ENCODE peak calls at places on chromosomes 5 and 9, in nine cellular contexts. One of them, this sample, is unnamed.

GRCh38 chr5:132807163-132807838 is 5.8 kb upstream of the SOWAHA start:
- DNase-seq in activated naive CD8-positive, alpha-beta T cell treated with anti-CD3 and anti-CD28 coated beads, Interleukin-2, amount 50 U/mL, for 24 hours: no peak
- DNase-seq in kidney: no peak
- DNase-seq in brain microvascular endothelial cell: no peak
- DNase-seq in GM12891: no peak
- DNase-seq in RKO: no peak
- DNase-seq in amniotic epithelial cell: no peak
- DNase-seq in DMS 273 treated with DMSO at 0.1 percent for 48 hours: no peak
- DNase-seq in nephron progenitor cell: peak
- DNase-seq in this sample: no peak

GRCh38 chr9:129626944-129627297 is 958 bp downstream of the NTMT1 start:
- DNase-seq in amniotic epithelial cell: peak
- DNase-seq in GM12891: no peak
- DNase-seq in activated naive CD8-positive, alpha-beta T cell treated with anti-CD3 and anti-CD28 coated beads, Interleukin-2, amount 50 U/mL, for 24 hours: no peak
- DNase-seq in brain microvascular endothelial cell: peak
- DNase-seq in RKO: peak
- DNase-seq in kidney: no peak
- DNase-seq in DMS 273 treated with DMSO at 0.1 percent for 48 hours: no peak
- DNase-seq in nephron progenitor cell: no peak
- DNase-seq in this sample: no peak

GRCh38 chr5:139903805-139904565 is 108.4 kb downstream of the PSD2 start:
- DNase-seq in amniotic epithelial cell: no peak
- DNase-seq in DMS 273 treated with DMSO at 0.1 percent for 48 hours: no peak
- DNase-seq in brain microvascular endothelial cell: no peak
- DNase-seq in nephron progenitor cell: peak
- DNase-seq in activated naive CD8-positive, alpha-beta T cell treated with anti-CD3 and anti-CD28 coated beads, Interleukin-2, amount 50 U/mL, for 24 hours: peak
- DNase-seq in kidney: no peak
- DNase-seq in GM12891: peak
- DNase-seq in RKO: no peak
- DNase-seq in this sample: no peak

GRCh38 chr5:61082516-61083280 is 79.6 kb downstream of the SMIM15 start:
- DNase-seq in kidney: no peak
- DNase-seq in GM12891: no peak
- DNase-seq in activated naive CD8-positive, alpha-beta T cell treated with anti-CD3 and anti-CD28 coated beads, Interleukin-2, amount 50 U/mL, for 24 hours: no peak
- DNase-seq in RKO: peak
- DNase-seq in amniotic epithelial cell: peak
- DNase-seq in nephron progenitor cell: no peak
- DNase-seq in DMS 273 treated with DMSO at 0.1 percent for 48 hours: no peak
- DNase-seq in brain microvascular endothelial cell: no peak
- DNase-seq in this sample: no peak

GRCh38 chr9:92988215-92988731 is 41.0 kb downstream of the FGD3 start:
- DNase-seq in GM12891: no peak
- DNase-seq in nephron progenitor cell: no peak
- DNase-seq in RKO: no peak
- DNase-seq in brain microvascular endothelial cell: no peak
- DNase-seq in amniotic epithelial cell: no peak
- DNase-seq in DMS 273 treated with DMSO at 0.1 percent for 48 hours: no peak
- DNase-seq in activated naive CD8-positive, alpha-beta T cell treated with anti-CD3 and anti-CD28 coated beads, Interleukin-2, amount 50 U/mL, for 24 hours: no peak
- DNase-seq in kidney: no peak
- DNase-seq in this sample: no peak

GRCh38 chr9:113599647-113600476 is 136.3 kb downstream of the RGS3 start:
- DNase-seq in kidney: peak
- DNase-seq in GM12891: no peak
- DNase-seq in brain microvascular endothelial cell: peak
- DNase-seq in RKO: peak
- DNase-seq in nephron progenitor cell: no peak
- DNase-seq in amniotic epithelial cell: peak
- DNase-seq in DMS 273 treated with DMSO at 0.1 percent for 48 hours: peak
- DNase-seq in activated naive CD8-positive, alpha-beta T cell treated with anti-CD3 and anti-CD28 coated beads, Interleukin-2, amount 50 U/mL, for 24 hours: no peak
- DNase-seq in this sample: no peak

GRCh38 chr5:77972545-77973252 is 196.6 kb upstream of the TBCA start:
- DNase-seq in nephron progenitor cell: peak
- DNase-seq in RKO: no peak
- DNase-seq in kidney: no peak
- DNase-seq in brain microvascular endothelial cell: no peak
- DNase-seq in activated naive CD8-positive, alpha-beta T cell treated with anti-CD3 and anti-CD28 coated beads, Interleukin-2, amount 50 U/mL, for 24 hours: peak
- DNase-seq in amniotic epithelial cell: no peak
- DNase-seq in DMS 273 treated with DMSO at 0.1 percent for 48 hours: no peak
- DNase-seq in GM12891: peak
- DNase-seq in this sample: no peak

GRCh38 chr5:158127536-158127935 is 268.6 kb upstream of the CLINT1 start:
- DNase-seq in DMS 273 treated with DMSO at 0.1 percent for 48 hours: peak
- DNase-seq in GM12891: no peak
- DNase-seq in activated naive CD8-positive, alpha-beta T cell treated with anti-CD3 and anti-CD28 coated beads, Interleukin-2, amount 50 U/mL, for 24 hours: no peak
- DNase-seq in nephron progenitor cell: no peak
- DNase-seq in RKO: no peak
- DNase-seq in amniotic epithelial cell: no peak
- DNase-seq in brain microvascular endothelial cell: no peak
- DNase-seq in kidney: no peak
- DNase-seq in this sample: no peak

GRCh38 chr9:6852243-6852963 is 94.6 kb downstream of the KDM4C start:
- DNase-seq in GM12891: no peak
- DNase-seq in kidney: no peak
- DNase-seq in activated naive CD8-positive, alpha-beta T cell treated with anti-CD3 and anti-CD28 coated beads, Interleukin-2, amount 50 U/mL, for 24 hours: no peak
- DNase-seq in RKO: peak
- DNase-seq in amniotic epithelial cell: peak
- DNase-seq in brain microvascular endothelial cell: peak
- DNase-seq in DMS 273 treated with DMSO at 0.1 percent for 48 hours: no peak
- DNase-seq in nephron progenitor cell: no peak
- DNase-seq in this sample: no peak

GRCh38 chr5:113187879-113188278 is 211.3 kb downstream of the DCP2 start:
- DNase-seq in brain microvascular endothelial cell: no peak
- DNase-seq in RKO: no peak
- DNase-seq in activated naive CD8-positive, alpha-beta T cell treated with anti-CD3 and anti-CD28 coated beads, Interleukin-2, amount 50 U/mL, for 24 hours: no peak
- DNase-seq in nephron progenitor cell: no peak
- DNase-seq in kidney: no peak
- DNase-seq in DMS 273 treated with DMSO at 0.1 percent for 48 hours: no peak
- DNase-seq in GM12891: no peak
- DNase-seq in amniotic epithelial cell: no peak
- DNase-seq in this sample: no peak

GRCh38 chr5:72013741-72014703 is 93.3 kb upstream of the MAP1B start:
- DNase-seq in nephron progenitor cell: no peak
- DNase-seq in kidney: no peak
- DNase-seq in brain microvascular endothelial cell: peak
- DNase-seq in GM12891: no peak
- DNase-seq in activated naive CD8-positive, alpha-beta T cell treated with anti-CD3 and anti-CD28 coated beads, Interleukin-2, amount 50 U/mL, for 24 hours: no peak
- DNase-seq in RKO: no peak
- DNase-seq in amniotic epithelial cell: peak
- DNase-seq in DMS 273 treated with DMSO at 0.1 percent for 48 hours: no peak
- DNase-seq in this sample: no peak

This sample was measured in upper lobe of left lung.